ENCODE peak calls at places on chromosomes 12 and 14, in eight cellular contexts. T is AG04450; Y is transverse colon; N is BE2C; A is IMR-90; M is uterus; S is CD8-positive, alpha-beta T cell; X is cardiac fibroblast. H is an unnamed sample.

GRCh38 chr14:105839425-105840265 is 313.3 kb downstream of the TMEM121 start:
- DNase-seq in T (no peak), Y (no peak), N (no peak), A (no peak), M (no peak), S (no peak), X (no peak), H (no peak)

GRCh38 chr14:67232066-67232465 is 9.2 kb upstream of the PALS1 start:
- DNase-seq in T (no peak), Y (no peak), N (no peak), A (no peak), M (no peak), S (no peak), X (no peak), H (no peak)

GRCh38 chr12:70255311-70255710 is 12.1 kb downstream of the CNOT2 start:
- DNase-seq in T (no peak), Y (no peak), N (no peak), A (peak; percentile 54), M (no peak), S (no peak), X (peak; percentile 32), H (peak; percentile 55)

GRCh38 chr12:58443273-58443980 is 476.9 kb downstream of the LRIG3 start:
- DNase-seq in T (no peak), Y (peak; percentile 13), N (no peak), A (peak; percentile 13), M (no peak), S (no peak), X (peak; percentile 51), H (no peak)

GRCh38 chr14:26597136-26598080 is at the start of gene NOVA1:
- DNase-seq in T (no peak), Y (peak; percentile 13), N (peak; percentile 47), A (no peak), M (peak; percentile 38), S (no peak), X (peak; percentile 33), H (peak; percentile 22)

GRCh38 chr12:30095511-30095910 is 311.8 kb upstream of the TMTC1 start:
- DNase-seq in T (no peak), Y (no peak), N (no peak), A (no peak), M (no peak), S (no peak), X (no peak), H (no peak)

GRCh38 chr12:132153501-132154340 is 9.5 kb downstream of the NOC4L start:
- DNase-seq in T (no peak), Y (peak; percentile 65), N (peak; percentile 87), A (peak; percentile 61), M (peak; percentile 41), S (peak; percentile 47), X (peak; percentile 82), H (peak; percentile 75)

GRCh38 chr12:46908236-46908935 is 82.6 kb upstream of the SLC38A4 start:
- DNase-seq in T (no peak), Y (peak; percentile 10), N (no peak), A (peak; percentile 34), M (no peak), S (no peak), X (peak; percentile 42), H (peak; percentile 50)

GRCh38 chr14:70086685-70087379 is 101.9 kb downstream of the SLC8A3 start:
- DNase-seq in T (no peak), Y (peak; percentile 11), N (peak; percentile 34), A (peak; percentile 54), M (no peak), S (no peak), X (peak; percentile 68), H (peak; percentile 50)

GRCh38 chr12:102481705-102482104 is 1.3 kb upstream of the IGF1 start:
- DNase-seq in T (no peak), Y (no peak), N (no peak), A (no peak), M (no peak), S (no peak), X (no peak), H (no peak)

GRCh38 chr12:102479099-102479887 is 1.1 kb downstream of the IGF1 start:
- DNase-seq in T (no peak), Y (peak; percentile 25), N (no peak), A (no peak), M (no peak), S (no peak), X (no peak), H (no peak)

GRCh38 chr12:102479984-102480383 is 379 bp downstream of the IGF1 start:
- DNase-seq in T (no peak), Y (no peak), N (no peak), A (no peak), M (no peak), S (no peak), X (no peak), H (no peak)

GRCh38 chr12:102478416-102479098 is 1.8 kb downstream of the IGF1 start:
- DNase-seq in T (no peak), Y (peak; percentile 33), N (no peak), A (no peak), M (no peak), S (peak; percentile 2), X (no peak), H (no peak)

DNA sequence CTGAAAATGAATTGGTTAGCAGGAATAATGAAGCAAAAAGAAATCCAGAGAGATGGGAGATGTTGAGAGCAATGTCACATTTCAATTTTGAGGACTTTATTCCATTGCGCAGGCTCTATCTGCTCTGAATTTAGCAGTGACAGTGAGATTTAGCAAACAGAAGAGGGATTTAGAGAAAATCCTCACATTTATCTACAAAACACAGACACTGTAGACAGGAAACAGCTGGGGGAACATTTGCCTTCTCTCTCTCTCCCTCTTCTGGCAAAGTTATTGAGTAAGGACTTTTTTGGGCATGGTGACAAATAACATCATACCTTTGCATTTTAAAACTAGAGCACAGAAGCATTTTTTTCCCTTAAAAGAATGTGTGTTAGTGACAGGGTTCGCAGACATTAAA is at the start of gene IGF1:
- DNase-seq in T (no peak), Y (no peak), N (no peak), A (peak; percentile 61), M (no peak), S (no peak), X (peak; percentile 73), H (peak; percentile 33)
- TF ChIP-seq CTCF in T (peak; percentile 36), Y (no peak), N (no peak), A (peak; percentile 41), M (no peak), S (no peak), X (peak; percentile 9), H (peak; percentile 24)

GRCh38 chr12:106987846-106988245 is 900 bp upstream of the MTERF2 start:
- DNase-seq in T (no peak), Y (no peak), N (no peak), A (no peak), M (no peak), S (no peak), X (no peak), H (no peak)
- H3K4me3 ChIP-seq in T (no peak overlapping the region), Y (no peak overlapping the region), N (no peak overlapping the region), A (no peak overlapping the region), M (no peak overlapping the region), S (no peak overlapping the region), X (no peak overlapping the region), H (no peak overlapping the region)

DNA sequence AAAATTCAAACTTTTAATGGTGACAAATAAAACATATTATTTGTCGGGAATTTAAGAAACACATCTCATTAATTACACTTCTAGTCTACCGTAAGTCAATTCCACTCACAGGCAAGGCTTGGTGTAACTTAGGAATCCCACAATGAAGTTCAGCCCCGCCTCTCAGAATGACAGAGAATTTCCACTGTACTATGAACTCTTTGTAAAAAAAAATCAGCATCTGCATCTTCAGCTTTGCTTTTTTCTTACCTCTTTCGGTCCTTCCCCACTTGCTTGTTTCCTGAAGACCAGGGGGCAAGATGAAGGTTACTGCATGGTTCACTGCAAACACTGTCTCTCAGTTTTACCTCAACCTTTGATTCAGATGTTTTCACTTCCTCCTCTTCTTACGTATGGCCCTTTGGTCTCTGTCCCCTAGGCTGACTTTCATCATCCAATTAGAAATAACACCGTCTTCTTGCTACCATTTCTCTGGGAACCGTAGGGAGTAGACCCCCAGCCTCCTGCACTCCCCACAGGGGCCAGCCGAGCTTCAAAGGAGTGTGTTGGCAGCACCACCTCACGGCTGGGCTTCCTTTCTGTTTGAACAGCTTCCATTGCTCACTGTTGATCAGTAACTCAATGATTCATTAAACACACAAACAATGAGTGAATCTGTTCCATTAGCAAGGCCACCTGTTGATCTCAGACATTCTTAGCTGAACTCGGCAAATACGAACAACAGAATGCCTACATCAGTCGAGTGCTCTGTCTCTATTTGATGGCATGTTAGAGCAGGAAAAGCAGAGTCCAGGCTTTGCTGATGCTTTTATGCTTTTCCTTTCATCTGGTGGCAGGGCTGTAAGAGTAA is 343.0 kb downstream of the BMP4 start:
- DNase-seq in T (peak; percentile 69), Y (peak; percentile 13), N (no peak), A (peak; percentile 90), M (no peak), S (no peak), X (no peak), H (peak; percentile 87)
- TF ChIP-seq CTCF in T (peak; percentile 5), Y (no peak), N (no peak), A (no peak), M (no peak), S (no peak), X (no peak), H (no peak)

GRCh38 chr12:66831495-66831894 is 152.6 kb upstream of the GRIP1 start:
- DNase-seq in T (no peak), Y (no peak), N (no peak), A (no peak), M (no peak), S (no peak), X (no peak), H (no peak)

GRCh38 chr12:66832997-66833396 is 154.1 kb upstream of the GRIP1 start:
- DNase-seq in T (no peak), Y (no peak), N (no peak), A (no peak), M (no peak), S (no peak), X (no peak), H (no peak)

GRCh38 chr12:66837311-66837627 is 158.4 kb upstream of the GRIP1 start:
- DNase-seq in T (no peak), Y (no peak), N (no peak), A (no peak), M (no peak), S (no peak), X (no peak), H (no peak)

DNA sequence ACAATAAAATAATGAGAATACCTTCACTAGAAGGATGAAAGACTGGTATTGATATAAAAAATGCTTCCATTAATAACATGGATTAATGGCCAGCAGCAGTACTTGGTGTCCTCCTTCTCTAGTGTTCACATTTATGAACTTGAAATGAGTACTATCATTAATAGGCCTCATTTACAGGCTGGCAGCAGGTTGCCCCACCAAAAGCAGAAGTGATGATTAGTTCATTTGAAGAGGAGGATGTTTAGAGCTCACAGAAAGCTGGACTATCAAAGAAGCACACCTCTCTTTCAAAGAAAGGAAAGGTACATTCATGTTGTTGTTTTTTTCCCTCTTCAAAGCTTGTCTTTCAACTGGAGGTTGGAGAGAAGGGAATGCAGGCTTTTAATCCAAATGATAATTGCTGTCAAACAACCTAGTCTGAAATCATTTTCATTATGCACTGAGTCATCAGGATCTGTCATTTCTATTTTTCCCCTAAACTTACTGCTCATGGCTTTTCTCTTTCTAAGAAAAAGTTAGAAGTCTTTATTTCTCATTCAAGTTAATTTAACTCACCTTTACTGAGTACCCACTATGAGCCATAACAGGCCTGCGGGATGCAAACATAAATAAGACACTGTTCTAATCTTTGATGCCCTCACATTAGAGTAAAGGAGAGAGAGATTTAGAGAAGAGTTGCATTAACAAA is 157.9 kb upstream of the GRIP1 start:
- DNase-seq in T (no peak), Y (no peak), N (no peak), A (no peak), M (no peak), S (no peak), X (no peak), H (no peak)
- H3K4me3 ChIP-seq in T (no peak overlapping the region), Y (no peak overlapping the region), N (no peak overlapping the region), A (no peak overlapping the region), M (no peak overlapping the region), S (no peak overlapping the region), X (no peak overlapping the region), H (no peak overlapping the region)